ENCODE peak calls at places on chromosomes 6 and 20, in eight cellular contexts. A, L, P, W, I, M, B and Y are unnamed samples.

GRCh38 chr6:46324706-46325105 is 153.9 kb upstream of the ENPP5 start:
- DNase-seq in A (no peak), L (no peak), P (no peak), W (no peak), I (no peak), M (no peak), B (no peak), Y (no peak)

GRCh38 chr20:44990425-44990824 is 24.1 kb downstream of the STK4 start:
- DNase-seq in A (no peak), L (no peak), P (no peak), W (peak), I (no peak), M (no peak), B (peak), Y (no peak)

GRCh38 chr20:7291946-7292345 is 524.5 kb downstream of the BMP2 start:
- DNase-seq in A (no peak), L (no peak), P (no peak), W (peak), I (no peak), M (no peak), B (no peak), Y (no peak)

GRCh38 chr20:57414867-57415592 is 23.8 kb downstream of the RBM38 start:
- DNase-seq in A (no peak), L (no peak), P (no peak), W (no peak), I (no peak), M (no peak), B (no peak), Y (no peak)

GRCh38 chr6:105452924-105453756 is 50.3 kb upstream of the PREP start:
- DNase-seq in A (no peak), L (peak), P (no peak), W (no peak), I (no peak), M (peak), B (peak), Y (no peak)

GRCh38 chr6:15855311-15855710 is 192.5 kb upstream of the DTNBP1 start:
- DNase-seq in A (no peak), L (no peak), P (no peak), W (no peak), I (no peak), M (no peak), B (no peak), Y (no peak)

GRCh38 chr20:6665621-6666345 is 101.7 kb upstream of the BMP2 start:
- DNase-seq in A (no peak), L (no peak), P (no peak), W (peak), I (peak), M (no peak), B (no peak), Y (no peak)

GRCh38 chr6:31272431-31272830 is 539 bp upstream of the HLA-C start:
- DNase-seq in A (no peak), L (no peak), P (no peak), W (peak), I (peak), M (no peak), B (no peak), Y (no peak)

GRCh38 chr6:142482973-142483372 is 181.2 kb downstream of the ADGRG6 start:
- DNase-seq in A (no peak), L (no peak), P (no peak), W (no peak), I (no peak), M (no peak), B (no peak), Y (no peak)

GRCh38 chr6:90135672-90136071 is 161.0 kb downstream of the BACH2 start:
- DNase-seq in A (no peak), L (no peak), P (no peak), W (peak), I (no peak), M (no peak), B (no peak), Y (peak)

GRCh38 chr6:79468116-79468515 is 69.1 kb downstream of the LCA5 start:
- DNase-seq in A (no peak), L (no peak), P (no peak), W (no peak), I (no peak), M (no peak), B (no peak), Y (no peak)

GRCh38 chr6:20338160-20338559 is 63.5 kb upstream of the E2F3 start:
- DNase-seq in A (no peak), L (no peak), P (no peak), W (no peak), I (no peak), M (no peak), B (no peak), Y (no peak)

GRCh38 chr6:22368794-22369193 is 72.0 kb upstream of the PRL start:
- DNase-seq in A (no peak), L (no peak), P (no peak), W (no peak), I (no peak), M (no peak), B (no peak), Y (no peak)

GRCh38 chr20:51326241-51326819 is 216.2 kb downstream of the NFATC2 start:
- DNase-seq in A (no peak), L (peak), P (peak), W (no peak), I (peak), M (peak), B (peak), Y (no peak)

GRCh38 chr6:34235605-34236422 is 859 bp upstream of the HMGA1 start:
- DNase-seq in A (peak), L (peak), P (peak), W (peak), I (peak), M (peak), B (peak), Y (no peak)

GRCh38 chr6:141548969-141549368 is 583.8 kb upstream of the GJE1 start:
- DNase-seq in A (no peak), L (no peak), P (no peak), W (peak), I (no peak), M (no peak), B (no peak), Y (no peak)

GRCh38 chr6:17059820-17060219 is 42.0 kb upstream of the STMND1 start:
- DNase-seq in A (no peak), L (no peak), P (no peak), W (no peak), I (no peak), M (no peak), B (no peak), Y (no peak)

GRCh38 chr6:44531447-44532015 is 144.0 kb downstream of the CDC5L start:
- DNase-seq in A (no peak), L (no peak), P (no peak), W (no peak), I (no peak), M (no peak), B (no peak), Y (no peak)

GRCh38 chr6:123074616-123075015 is 78.6 kb downstream of the CLVS2 start:
- DNase-seq in A (no peak), L (no peak), P (no peak), W (no peak), I (no peak), M (no peak), B (no peak), Y (no peak)

GRCh38 chr6:455006-455585 is 63.5 kb downstream of the IRF4 start:
- DNase-seq in A (no peak), L (no peak), P (no peak), W (no peak), I (no peak), M (no peak), B (no peak), Y (no peak)

GRCh38 chr6:41733349-41733706 is 2.1 kb downstream of the TFEB start:
- DNase-seq in A (no peak), L (no peak), P (no peak), W (no peak), I (no peak), M (no peak), B (no peak), Y (no peak)

GRCh38 chr20:21104466-21104761 is 1.7 kb downstream of the LINC00237 start:
- DNase-seq in A (no peak), L (no peak), P (no peak), W (no peak), I (no peak), M (no peak), B (no peak), Y (no peak)

GRCh38 chr20:37344506-37345338 is 1.2 kb upstream of the SRC start:
- DNase-seq in A (no peak), L (peak), P (no peak), W (no peak), I (no peak), M (peak), B (no peak), Y (no peak)

GRCh38 chr6:157514659-157515496 is 133.9 kb downstream of the ZDHHC14 start:
- DNase-seq in A (no peak), L (peak), P (no peak), W (peak), I (no peak), M (no peak), B (no peak), Y (no peak)

GRCh38 chr20:61725966-61726365 is 339.7 kb downstream of the TAF4 start:
- DNase-seq in A (no peak), L (no peak), P (no peak), W (no peak), I (no peak), M (no peak), B (no peak), Y (no peak)

GRCh38 chr6:37280162-37280895 is 22.4 kb upstream of the TMEM217 start:
- DNase-seq in A (no peak), L (no peak), P (no peak), W (no peak), I (no peak), M (no peak), B (no peak), Y (no peak)

GRCh38 chr6:118580585-118581419 is 32.7 kb downstream of the PLN start:
- DNase-seq in A (no peak), L (peak), P (peak), W (peak), I (peak), M (peak), B (peak), Y (no peak)

GRCh38 chr6:169724554-169725269 is 412 bp upstream of the PHF10 start:
- DNase-seq in A (peak), L (peak), P (peak), W (no peak), I (peak), M (peak), B (peak), Y (no peak)

GRCh38 chr6:20875369-20875963 is 341.2 kb downstream of the CDKAL1 start:
- DNase-seq in A (peak), L (no peak), P (peak), W (peak), I (peak), M (no peak), B (no peak), Y (no peak)

GRCh38 chr6:118485601-118486550 is 62.2 kb upstream of the PLN start:
- DNase-seq in A (no peak), L (no peak), P (no peak), W (no peak), I (no peak), M (no peak), B (peak), Y (no peak)

GRCh38 chr20:13142143-13142542 is 78.9 kb upstream of the ISM1 start:
- DNase-seq in A (no peak), L (no peak), P (no peak), W (peak), I (no peak), M (no peak), B (no peak), Y (no peak)

GRCh38 chr6:31877125-31877650 is 1.6 kb downstream of the SLC44A4 start:
- DNase-seq in A (peak), L (peak), P (no peak), W (no peak), I (no peak), M (no peak), B (no peak), Y (no peak)

GRCh38 chr6:42166444-42167141 is 6.6 kb upstream of the GUCA1A start:
- DNase-seq in A (peak), L (peak), P (peak), W (peak), I (peak), M (peak), B (peak), Y (peak)

GRCh38 chr20:48703511-48704219 is 124.1 kb downstream of the PREX1 start:
- DNase-seq in A (no peak), L (no peak), P (no peak), W (no peak), I (no peak), M (no peak), B (no peak), Y (no peak)
- TF ChIP-seq CTCF in A (no peak), L (no peak), P (no peak), W (no peak), I (no peak), M (no peak), B (no peak), Y (no peak)

GRCh38 chr20:47044938-47045337 is 150.3 kb downstream of the EYA2 start:
- DNase-seq in A (no peak), L (no peak), P (no peak), W (no peak), I (no peak), M (no peak), B (no peak), Y (no peak)
- TF ChIP-seq CTCF in A (no peak), L (no peak), P (no peak), W (no peak), I (no peak), M (no peak), B (no peak), Y (no peak)

GRCh38 chr6:148559848-148560433 is 186.9 kb upstream of the UST start:
- DNase-seq in A (peak), L (peak), P (peak), W (peak), I (peak), M (peak), B (peak), Y (peak)
- TF ChIP-seq CTCF in A (peak), L (peak), P (peak), W (peak), I (peak), M (peak), B (peak), Y (no peak)

DNA sequence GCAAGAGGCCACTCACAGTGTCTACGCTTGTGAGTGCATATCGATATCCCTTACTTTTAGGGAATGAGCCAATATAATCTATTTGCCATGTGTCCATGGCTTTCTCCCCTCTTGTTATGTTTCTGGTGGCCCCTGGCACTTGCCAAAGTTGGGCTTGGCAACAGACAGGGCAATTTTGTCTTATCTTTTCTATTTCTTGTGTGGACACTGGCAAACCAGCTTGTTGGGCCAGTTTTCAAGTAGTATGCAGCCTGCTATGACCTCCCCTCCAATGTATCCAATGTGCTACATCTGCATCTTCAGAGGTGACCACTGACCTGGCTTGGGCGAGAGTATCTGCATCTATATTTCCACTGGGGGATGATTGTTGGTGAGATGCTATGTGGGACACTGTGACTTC is 29.2 kb downstream of the GSTA2 start:
- DNase-seq in A (no peak), L (peak), P (no peak), W (no peak), I (no peak), M (no peak), B (no peak), Y (no peak)
- TF ChIP-seq CTCF in A (no peak), L (no peak), P (no peak), W (no peak), I (no peak), M (no peak), B (no peak), Y (no peak)

GRCh38 chr20:58624687-58625086 is 26.4 kb upstream of the STX16 start:
- DNase-seq in A (no peak), L (no peak), P (no peak), W (no peak), I (no peak), M (no peak), B (no peak), Y (no peak)

GRCh38 chr20:58622671-58623578 is 28.2 kb upstream of the STX16 start:
- DNase-seq in A (no peak), L (peak), P (no peak), W (peak), I (no peak), M (no peak), B (no peak), Y (no peak)

GRCh38 chr20:58619847-58620431 is 31.1 kb upstream of the STX16 start:
- DNase-seq in A (no peak), L (no peak), P (no peak), W (no peak), I (no peak), M (no peak), B (no peak), Y (no peak)

GRCh38 chr20:58623579-58624473 is 27.3 kb upstream of the STX16 start:
- DNase-seq in A (peak), L (peak), P (peak), W (peak), I (no peak), M (no peak), B (no peak), Y (peak)

DNA sequence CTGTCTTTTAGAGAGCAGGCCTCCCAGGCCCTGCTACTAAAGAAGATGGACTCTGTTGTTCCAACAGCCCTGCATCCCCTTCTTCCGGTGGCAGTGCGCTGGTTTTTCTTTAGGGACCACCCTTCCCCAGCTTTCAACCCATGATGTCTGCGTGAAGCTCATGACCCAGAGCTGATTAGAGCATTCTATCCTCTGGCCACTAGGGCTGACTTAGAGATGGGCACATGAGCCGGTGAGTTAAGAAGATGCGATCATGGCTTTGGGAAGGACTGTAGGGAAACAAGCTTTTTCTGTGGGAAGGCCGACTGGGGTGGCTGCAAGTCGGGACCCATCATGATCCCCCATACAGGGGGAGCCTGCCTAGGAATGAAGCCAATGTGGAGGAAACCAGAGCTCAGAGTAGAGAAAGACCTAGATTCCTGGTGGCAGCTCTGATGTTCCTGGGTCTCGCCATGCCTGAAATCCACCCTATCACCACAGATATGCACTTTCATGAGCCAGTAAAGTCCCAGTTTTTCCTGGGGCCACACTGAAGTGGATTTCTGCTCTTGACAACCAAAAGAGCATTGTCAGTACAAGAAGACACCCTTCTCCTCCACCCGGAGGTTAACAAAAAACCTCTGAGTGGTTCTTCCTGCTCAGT is 29.1 kb upstream of the STX16 start:
- DNase-seq in A (no peak), L (no peak), P (no peak), W (no peak), I (no peak), M (no peak), B (no peak), Y (no peak)
- TF ChIP-seq CTCF in A (no peak), L (no peak), P (peak), W (peak), I (peak), M (no peak), B (no peak), Y (no peak)

GRCh38 chr6:116139917-116140316 is 14.0 kb upstream of the COL10A1 start:
- DNase-seq in A (no peak), L (no peak), P (no peak), W (no peak), I (peak), M (no peak), B (no peak), Y (no peak)
- TF ChIP-seq CTCF in A (no peak), L (no peak), P (no peak), W (no peak), I (no peak), M (no peak), B (no peak), Y (no peak)

GRCh38 chr6:39791850-39792500 is at the start of gene DAAM2:
- DNase-seq in A (peak), L (peak), P (peak), W (peak), I (peak), M (no peak), B (peak), Y (no peak)
- TF ChIP-seq CTCF in A (peak), L (no peak), P (no peak), W (peak), I (peak), M (no peak), B (no peak), Y (no peak)

DNA sequence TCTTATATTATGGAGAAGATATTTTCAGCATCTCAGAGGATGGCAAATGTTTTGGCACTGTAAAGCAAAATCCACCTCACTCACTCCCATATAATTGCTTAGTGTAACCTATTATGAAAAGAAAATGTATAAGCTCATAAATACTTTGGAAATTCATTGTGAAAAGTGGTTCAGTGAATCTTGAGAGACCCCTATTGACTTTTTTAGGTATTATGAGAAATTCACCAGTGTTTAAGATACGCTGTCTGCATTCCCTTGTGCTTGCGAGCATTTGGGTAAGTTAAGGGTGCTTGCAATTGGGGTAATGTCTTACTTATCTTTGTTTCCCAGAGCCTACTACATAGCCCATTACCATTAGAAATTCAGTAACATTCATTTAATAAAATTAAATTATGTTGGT is 66.3 kb upstream of the BMP5 start:
- DNase-seq in A (no peak), L (no peak), P (no peak), W (peak), I (no peak), M (no peak), B (no peak), Y (no peak)
- TF ChIP-seq CTCF in A (no peak), L (no peak), P (peak), W (peak), I (no peak), M (no peak), B (no peak), Y (no peak)

GRCh38 chr6:4936681-4937041 is 67.2 kb downstream of the RPP40 start:
- DNase-seq in A (no peak), L (peak), P (no peak), W (peak), I (peak), M (peak), B (peak), Y (no peak)
- TF ChIP-seq CTCF in A (peak), L (peak), P (peak), W (peak), I (peak), M (peak), B (peak), Y (no peak)